ENCODE peak calls at places on chromosomes 5 and 9, in six cellular contexts. F is ovary, Q is astrocyte, N is cardiac muscle cell, B is IMR-90, U is spleen. I is an unnamed sample.

GRCh38 chr9:134491856-134492255 is 149.7 kb upstream of the COL5A1 start:
- DNase-seq in F (no peak), Q (no peak), N (no peak), B (no peak), U (peak; percentile 49), I (no peak)

GRCh38 chr9:31820426-31820825 is 564.0 kb upstream of the ACO1 start:
- DNase-seq in F (no peak), Q (no peak), N (no peak), B (no peak), U (peak; percentile 68), I (peak; percentile 58)

GRCh38 chr9:126146254-126147145 is 180.1 kb upstream of the MVB12B start:
- DNase-seq in F (peak; percentile 2), Q (no peak), N (peak; percentile 69), B (no peak), U (peak; percentile 50), I (peak; percentile 54)

GRCh38 chr9:35695801-35696420 is 6.2 kb upstream of the TPM2 start:
- DNase-seq in F (no peak), Q (peak; percentile 42), N (no peak), B (peak; percentile 22), U (peak; percentile 15), I (no peak)

GRCh38 chr5:82734291-82734690 is 342.9 kb downstream of the TMEM167A start:
- DNase-seq in F (no peak), Q (no peak), N (no peak), B (no peak), U (no peak), I (no peak)

GRCh38 chr9:38038307-38039089 is 30.5 kb downstream of the SHB start:
- DNase-seq in F (no peak), Q (no peak), N (peak; percentile 54), B (no peak), U (no peak), I (peak; percentile 65)

GRCh38 chr9:113885183-113886002 is 9.3 kb downstream of the ZNF618 start:
- DNase-seq in F (no peak), Q (no peak), N (no peak), B (no peak), U (no peak), I (no peak)

GRCh38 chr5:33756481-33756880 is 135.3 kb downstream of the ADAMTS12 start:
- DNase-seq in F (no peak), Q (no peak), N (no peak), B (no peak), U (no peak), I (no peak)

GRCh38 chr5:100792781-100793180 is 110.3 kb downstream of the ST8SIA4 start:
- DNase-seq in F (no peak), Q (no peak), N (no peak), B (no peak), U (no peak), I (no peak)

GRCh38 chr9:4080889-4081548 is 218.8 kb downstream of the GLIS3 start:
- DNase-seq in F (no peak), Q (no peak), N (no peak), B (peak; percentile 53), U (no peak), I (no peak)

GRCh38 chr9:4748612-4749011 is 7.6 kb upstream of the AK3 start:
- DNase-seq in F (no peak), Q (no peak), N (no peak), B (peak; percentile 33), U (no peak), I (no peak)

GRCh38 chr5:35237580-35238376 is 7.5 kb upstream of the PRLR start:
- DNase-seq in F (no peak), Q (no peak), N (no peak), B (no peak), U (no peak), I (no peak)

GRCh38 chr5:63053019-63053638 is 474.5 kb downstream of the LRRC70 start:
- DNase-seq in F (peak; percentile 70), Q (no peak), N (no peak), B (no peak), U (no peak), I (no peak)

GRCh38 chr9:133892193-133892920 is 99.8 kb downstream of the VAV2 start:
- DNase-seq in F (no peak), Q (no peak), N (no peak), B (no peak), U (no peak), I (no peak)

GRCh38 chr5:19270153-19270552 is 717.8 kb downstream of the CDH18 start:
- DNase-seq in F (no peak), Q (no peak), N (no peak), B (no peak), U (no peak), I (no peak)

GRCh38 chr9:86405926-86406325 is 51.7 kb upstream of the TUT7 start:
- DNase-seq in F (no peak), Q (peak; percentile 93), N (no peak), B (peak; percentile 95), U (no peak), I (no peak)

GRCh38 chr9:22454021-22454420 is 7.4 kb downstream of the DMRTA1 start:
- DNase-seq in F (no peak), Q (no peak), N (no peak), B (no peak), U (no peak), I (no peak)

GRCh38 chr9:30075451-30076199 is 2308.8 kb upstream of the ACO1 start:
- DNase-seq in F (no peak), Q (no peak), N (no peak), B (no peak), U (no peak), I (no peak)

GRCh38 chr9:121289554-121290370 is 21.8 kb downstream of the GSN start:
- DNase-seq in F (no peak), Q (no peak), N (no peak), B (no peak), U (peak; percentile 20), I (peak; percentile 61)

GRCh38 chr5:581941-582340 is 30.2 kb upstream of the CEP72 start:
- DNase-seq in F (no peak), Q (no peak), N (no peak), B (no peak), U (no peak), I (no peak)

GRCh38 chr9:36025751-36026150 is 11.0 kb upstream of the RECK start:
- DNase-seq in F (no peak), Q (no peak), N (no peak), B (no peak), U (no peak), I (no peak)

GRCh38 chr9:107883496-107884120 is 394.0 kb upstream of the KLF4 start:
- DNase-seq in F (no peak), Q (no peak), N (no peak), B (no peak), U (no peak), I (no peak)

GRCh38 chr9:6703898-6704639 is 53.7 kb upstream of the KDM4C start:
- DNase-seq in F (peak; percentile 82), Q (peak; percentile 64), N (peak; percentile 93), B (peak; percentile 12), U (peak; percentile 96), I (peak; percentile 95)

GRCh38 chr9:87533291-87533690 is 35.6 kb downstream of the DAPK1 start:
- DNase-seq in F (no peak), Q (no peak), N (no peak), B (no peak), U (no peak), I (no peak)

GRCh38 chr9:20355022-20355421 is 267.3 kb downstream of the MLLT3 start:
- DNase-seq in F (no peak), Q (peak; percentile 74), N (no peak), B (peak; percentile 92), U (no peak), I (no peak)

GRCh38 chr9:79346350-79347020 is 225.3 kb upstream of the TLE4 start:
- DNase-seq in F (no peak), Q (peak; percentile 56), N (no peak), B (peak; percentile 71), U (no peak), I (no peak)

GRCh38 chr5:160312139-160312959 is at the start of gene CCNJL:
- DNase-seq in F (peak; percentile 74), Q (peak; percentile 25), N (peak; percentile 86), B (peak; percentile 44), U (peak; percentile 90), I (peak; percentile 82)

GRCh38 chr9:133612816-133613215 is 3.6 kb upstream of the FAM163B start:
- DNase-seq in F (no peak), Q (no peak), N (no peak), B (no peak), U (no peak), I (peak; percentile 41)

GRCh38 chr9:113567361-113568080 is 104.0 kb downstream of the RGS3 start:
- DNase-seq in F (no peak), Q (no peak), N (no peak), B (no peak), U (peak; percentile 42), I (no peak)

GRCh38 chr5:61386062-61386800 is 54.2 kb downstream of the ZSWIM6 start:
- DNase-seq in F (no peak), Q (no peak), N (no peak), B (no peak), U (no peak), I (no peak)

GRCh38 chr9:37550781-37551180 is 25.4 kb downstream of the FBXO10 start:
- DNase-seq in F (no peak), Q (peak; percentile 32), N (no peak), B (peak; percentile 74), U (no peak), I (no peak)

GRCh38 chr5:134758504-134759341 is at the start of gene DDX46:
- DNase-seq in F (peak; percentile 88), Q (peak; percentile 82), N (peak; percentile 96), B (peak; percentile 88), U (peak; percentile 99), I (peak; percentile 97)

GRCh38 chr5:134763221-134763620 is 4.6 kb downstream of the DDX46 start:
- DNase-seq in F (no peak), Q (no peak), N (no peak), B (no peak), U (no peak), I (no peak)

GRCh38 chr5:134758176-134758503 is 439 bp upstream of the DDX46 start:
- DNase-seq in F (no peak), Q (no peak), N (no peak), B (no peak), U (no peak), I (no peak)
- TF ChIP-seq CTCF in F (no peak), Q (no peak), N (no peak), B (no peak), U (no peak), I (no peak)

DNA sequence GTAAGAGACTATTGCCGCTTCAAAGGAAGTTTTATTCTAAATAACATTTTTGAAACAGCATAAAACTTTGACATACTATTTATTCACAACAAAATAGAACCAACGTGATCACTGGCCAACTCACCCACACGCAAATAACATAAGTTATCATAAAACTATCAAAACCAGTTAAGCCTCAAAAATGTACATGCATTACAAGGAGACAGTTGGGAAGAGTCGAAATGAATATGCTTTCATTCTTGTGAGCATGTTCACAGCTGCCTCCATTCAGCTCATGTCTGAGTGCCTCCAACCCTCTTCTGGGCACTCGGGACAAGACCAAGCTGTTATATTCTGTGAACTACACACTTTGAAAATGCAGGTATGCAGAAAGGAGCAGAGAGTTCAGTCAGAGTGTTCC is 284.9 kb downstream of the BNC2 start:
- DNase-seq in F (no peak), Q (no peak), N (no peak), B (no peak), U (no peak), I (no peak)
- H3K27ac ChIP-seq in F (no peak overlapping the region), Q (no peak overlapping the region), N (no peak overlapping the region), B (no peak overlapping the region), U (no peak overlapping the region), I (no peak overlapping the region)

GRCh38 chr5:72606525-72606924 is 99.3 kb upstream of the ZNF366 start:
- DNase-seq in F (no peak), Q (no peak), N (no peak), B (no peak), U (no peak), I (no peak)
- H3K9me3 ChIP-seq in F (no peaks in the 10 kb centered on the region), Q (no peaks in the 10 kb centered on the region), N (no peaks in the 10 kb centered on the region), B (no peaks in the 10 kb centered on the region), U (no peaks in the 10 kb centered on the region), I (no peaks in the 10 kb centered on the region)

GRCh38 chr5:141084487-141084989 is 9.9 kb upstream of the PCDHB2 start:
- DNase-seq in F (peak; percentile 45), Q (peak; percentile 11), N (peak; percentile 69), B (peak; percentile 9), U (no peak), I (no peak)
- TF ChIP-seq CTCF in F (no peak), Q (peak; percentile 16), N (peak; percentile 23), B (peak; percentile 31), U (peak; percentile 57), I (peak; percentile 57)